ENCODE peak calls at places on chromosomes 2 and 18, in eight cellular contexts. L, C, I, N, Z, B, M and R are unnamed samples. For H3K36me3, the result is how much of the 10 kb centered on the place peaks cover.

GRCh38 chr2:3025261-3025660 is 352.4 kb downstream of the EIPR1 start:
- DNase-seq in L (no peak), C (no peak), I (no peak), N (no peak), Z (no peak), B (no peak), M (no peak), R (no peak)

GRCh38 chr2:143026411-143027054 is 102.7 kb upstream of the ARHGAP15 start:
- DNase-seq in L (no peak), C (no peak), I (no peak), N (no peak), Z (peak), B (no peak), M (no peak), R (no peak)

GRCh38 chr2:47626664-47627063 is 156.3 kb upstream of the MSH6 start:
- DNase-seq in L (no peak), C (no peak), I (no peak), N (no peak), Z (no peak), B (no peak), M (no peak), R (no peak)

GRCh38 chr2:85248741-85249524 is 78.9 kb downstream of the TGOLN2 start:
- DNase-seq in L (no peak), C (no peak), I (no peak), N (peak), Z (no peak), B (peak), M (peak), R (peak)

GRCh38 chr2:178397002-178397605 is 53.9 kb downstream of the PRKRA start:
- DNase-seq in L (peak), C (no peak), I (no peak), N (no peak), Z (no peak), B (peak), M (peak), R (peak)

GRCh38 chr18:70659026-70659726 is 370.3 kb downstream of the SOCS6 start:
- DNase-seq in L (no peak), C (no peak), I (no peak), N (no peak), Z (no peak), B (no peak), M (no peak), R (no peak)

GRCh38 chr2:239694487-239694886 is 293.7 kb upstream of the HDAC4 start:
- DNase-seq in L (no peak), C (no peak), I (no peak), N (no peak), Z (peak), B (no peak), M (no peak), R (no peak)

GRCh38 chr2:77434880-77435279 is 87.3 kb downstream of the LRRTM4 start:
- DNase-seq in L (no peak), C (no peak), I (no peak), N (no peak), Z (no peak), B (no peak), M (no peak), R (no peak)

GRCh38 chr2:55883339-55883738 is 40.2 kb downstream of the EFEMP1 start:
- DNase-seq in L (no peak), C (peak), I (no peak), N (no peak), Z (peak), B (peak), M (no peak), R (no peak)

GRCh38 chr2:205706769-205707375 is 24.6 kb downstream of the NRP2 start:
- DNase-seq in L (no peak), C (peak), I (no peak), N (peak), Z (peak), B (peak), M (peak), R (peak)

GRCh38 chr18:79856119-79857080 is 58.7 kb downstream of the KCNG2 start:
- DNase-seq in L (no peak), C (peak), I (peak), N (no peak), Z (peak), B (no peak), M (no peak), R (peak)

GRCh38 chr2:177433402-177433801 is 40.8 kb downstream of the AGPS start:
- DNase-seq in L (no peak), C (no peak), I (no peak), N (no peak), Z (no peak), B (peak), M (peak), R (peak)

GRCh38 chr18:9017900-9018217 is 84.6 kb upstream of the NDUFV2 start:
- DNase-seq in L (no peak), C (no peak), I (no peak), N (no peak), Z (peak), B (peak), M (peak), R (peak)

GRCh38 chr18:31497711-31498449 is at the start of gene DSG2:
- DNase-seq in L (peak), C (peak), I (peak), N (peak), Z (no peak), B (peak), M (peak), R (peak)

GRCh38 chr2:145018502-145018901 is 498.6 kb upstream of the ZEB2 start:
- DNase-seq in L (no peak), C (no peak), I (no peak), N (no peak), Z (no peak), B (no peak), M (no peak), R (no peak)

GRCh38 chr2:9102861-9103662 is 99.6 kb upstream of the MBOAT2 start:
- DNase-seq in L (no peak), C (no peak), I (no peak), N (peak), Z (no peak), B (peak), M (peak), R (peak)

GRCh38 chr2:225070811-225071210 is 28.5 kb upstream of the DOCK10 start:
- DNase-seq in L (no peak), C (no peak), I (no peak), N (no peak), Z (no peak), B (no peak), M (no peak), R (no peak)

GRCh38 chr2:118913805-118914645 is 28.0 kb upstream of the MARCO start:
- DNase-seq in L (no peak), C (no peak), I (no peak), N (no peak), Z (no peak), B (no peak), M (peak), R (peak)

GRCh38 chr2:7281348-7281747 is 364.1 kb downstream of the RNF144A start:
- DNase-seq in L (no peak), C (no peak), I (no peak), N (no peak), Z (no peak), B (no peak), M (no peak), R (no peak)

GRCh38 chr2:237299897-237300296 is 114.1 kb downstream of the COL6A3 start:
- DNase-seq in L (no peak), C (no peak), I (no peak), N (peak), Z (no peak), B (peak), M (peak), R (peak)

GRCh38 chr18:35345460-35345921 is 1.3 kb upstream of the ZNF24 start:
- DNase-seq in L (no peak), C (peak), I (no peak), N (no peak), Z (no peak), B (no peak), M (no peak), R (no peak)

GRCh38 chr2:98731709-98732349 is 897 bp upstream of the MGAT4A start:
- DNase-seq in L (no peak), C (no peak), I (no peak), N (no peak), Z (no peak), B (no peak), M (no peak), R (no peak)

GRCh38 chr2:107986278-107987217 is at the start of gene SLC5A7:
- DNase-seq in L (no peak), C (no peak), I (no peak), N (no peak), Z (no peak), B (no peak), M (no peak), R (no peak)

GRCh38 chr2:180647651-180648050 is 332.8 kb upstream of the UBE2E3 start:
- DNase-seq in L (no peak), C (no peak), I (no peak), N (no peak), Z (peak), B (no peak), M (no peak), R (no peak)

GRCh38 chr2:3490191-3491158 is 28.9 kb downstream of the ADI1 start:
- DNase-seq in L (no peak), C (no peak), I (no peak), N (no peak), Z (no peak), B (no peak), M (no peak), R (no peak)

GRCh38 chr2:84919885-84920580 is 14.6 kb downstream of the TMSB10 start:
- DNase-seq in L (peak), C (peak), I (no peak), N (peak), Z (peak), B (peak), M (peak), R (peak)

GRCh38 chr18:8480506-8481328 is 128.5 kb upstream of the RAB12 start:
- DNase-seq in L (peak), C (peak), I (no peak), N (peak), Z (no peak), B (peak), M (peak), R (peak)

GRCh38 chr2:121999273-121999672 is 243.8 kb downstream of the TSN start:
- DNase-seq in L (peak), C (no peak), I (no peak), N (no peak), Z (no peak), B (peak), M (peak), R (peak)

GRCh38 chr2:60528366-60528765 is 25.1 kb downstream of the BCL11A start:
- DNase-seq in L (no peak), C (no peak), I (no peak), N (no peak), Z (no peak), B (no peak), M (no peak), R (no peak)

DNA sequence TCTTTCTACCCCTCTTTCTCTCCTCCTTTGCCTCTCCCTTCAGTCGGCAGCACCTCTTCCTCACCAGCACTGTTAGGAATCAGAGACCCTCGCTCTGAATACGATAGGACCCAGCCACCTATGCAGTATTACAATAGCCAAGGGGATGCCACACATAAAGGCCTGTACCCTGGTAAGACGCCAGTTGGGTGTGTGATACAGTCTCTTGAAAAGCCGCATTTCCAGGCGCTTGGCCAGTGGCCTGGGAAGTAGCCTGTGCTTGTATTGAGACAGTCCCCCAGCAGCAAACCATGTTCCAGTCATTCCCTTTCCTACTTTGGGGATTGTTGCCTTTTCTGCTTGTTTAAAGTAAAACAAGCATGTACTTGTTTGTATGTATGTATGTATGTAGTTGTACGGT is 118.4 kb upstream of the DAPL1 start:
- DNase-seq in L (no peak), C (no peak), I (no peak), N (no peak), Z (no peak), B (no peak), M (no peak), R (no peak)
- H3K36me3 ChIP-seq in L (half or more), C (under half), I (under half), N (under half), Z (under half), B (under half), M (under half), R (under half)

DNA sequence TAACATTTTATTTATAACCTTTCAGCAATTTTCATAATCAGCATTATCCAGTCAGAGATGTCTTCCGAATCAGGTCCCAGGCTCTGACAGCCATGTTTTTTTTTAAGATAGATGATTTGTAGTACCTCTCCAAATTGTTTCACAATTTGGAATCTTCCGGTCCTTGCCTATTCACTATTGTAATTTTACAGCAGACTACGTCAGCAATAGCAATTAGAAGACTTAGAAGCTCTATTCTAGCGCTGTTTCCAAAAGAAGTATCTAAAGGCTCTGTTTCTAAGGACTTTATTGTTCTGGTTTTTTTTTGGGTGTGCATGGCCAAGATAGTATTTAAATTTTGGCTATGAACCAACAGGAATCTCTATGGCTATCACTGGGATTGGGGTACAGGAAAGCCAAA is 94.6 kb upstream of the PELI1 start:
- DNase-seq in L (no peak), C (no peak), I (no peak), N (no peak), Z (no peak), B (no peak), M (no peak), R (no peak)
- H3K36me3 ChIP-seq in L (under half), C (under half), I (under half), N (under half), Z (under half), B (under half), M (under half), R (under half)

GRCh38 chr2:215375467-215375830 is 60.4 kb downstream of the FN1 start:
- DNase-seq in L (no peak), C (no peak), I (no peak), N (no peak), Z (no peak), B (no peak), M (no peak), R (no peak)

GRCh38 chr2:215374002-215374401 is 61.9 kb downstream of the FN1 start:
- DNase-seq in L (no peak), C (no peak), I (no peak), N (no peak), Z (no peak), B (no peak), M (no peak), R (no peak)

GRCh38 chr2:215376103-215376780 is 59.6 kb downstream of the FN1 start:
- DNase-seq in L (no peak), C (no peak), I (no peak), N (no peak), Z (no peak), B (no peak), M (no peak), R (no peak)

GRCh38 chr2:215372968-215373649 is 61.2 kb downstream of the ATIC start:
- DNase-seq in L (no peak), C (no peak), I (no peak), N (no peak), Z (no peak), B (no peak), M (no peak), R (no peak)

GRCh38 chr2:215374642-215375466 is 61.0 kb downstream of the FN1 start:
- DNase-seq in L (no peak), C (no peak), I (no peak), N (no peak), Z (no peak), B (no peak), M (no peak), R (no peak)
- H3K36me3 ChIP-seq in L (under half), C (under half), I (half or more), N (under half), Z (under half), B (half or more), M (half or more), R (under half)

DNA sequence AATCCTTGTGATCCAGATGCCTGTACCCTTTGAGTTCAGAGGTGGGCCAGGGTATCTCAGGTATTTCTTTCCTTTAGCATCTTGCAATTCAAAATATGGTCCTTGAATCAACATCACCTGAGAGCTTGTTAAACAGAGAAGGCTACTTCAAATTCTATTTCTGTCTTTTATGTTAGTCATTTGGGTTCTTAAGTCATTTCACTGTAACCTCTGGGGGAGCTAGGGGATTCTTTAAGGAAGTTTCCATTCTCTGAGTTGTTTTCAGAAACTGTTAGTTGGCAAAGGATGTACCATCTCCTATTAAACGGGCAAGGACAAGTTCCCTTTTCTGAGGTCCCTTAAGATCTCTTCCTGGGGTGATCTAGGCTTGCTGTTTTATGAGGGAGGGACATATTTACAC is 16.6 kb downstream of the CFLAR start:
- DNase-seq in L (no peak), C (no peak), I (no peak), N (no peak), Z (no peak), B (no peak), M (peak), R (no peak)
- H3K36me3 ChIP-seq in L (half or more), C (under half), I (under half), N (under half), Z (under half), B (under half), M (under half), R (under half)

GRCh38 chr2:149575742-149576141 is 11.8 kb downstream of the MMADHC start:
- DNase-seq in L (no peak), C (no peak), I (no peak), N (no peak), Z (no peak), B (no peak), M (no peak), R (no peak)

GRCh38 chr2:149585317-149585885 is 2.2 kb downstream of the MMADHC start:
- DNase-seq in L (no peak), C (no peak), I (no peak), N (no peak), Z (no peak), B (no peak), M (peak), R (peak)

GRCh38 chr2:149577269-149577668 is 10.3 kb downstream of the MMADHC start:
- DNase-seq in L (no peak), C (no peak), I (no peak), N (no peak), Z (no peak), B (no peak), M (no peak), R (no peak)

GRCh38 chr2:149575277-149575676 is 12.3 kb downstream of the MMADHC start:
- DNase-seq in L (no peak), C (no peak), I (no peak), N (no peak), Z (no peak), B (no peak), M (no peak), R (no peak)

DNA sequence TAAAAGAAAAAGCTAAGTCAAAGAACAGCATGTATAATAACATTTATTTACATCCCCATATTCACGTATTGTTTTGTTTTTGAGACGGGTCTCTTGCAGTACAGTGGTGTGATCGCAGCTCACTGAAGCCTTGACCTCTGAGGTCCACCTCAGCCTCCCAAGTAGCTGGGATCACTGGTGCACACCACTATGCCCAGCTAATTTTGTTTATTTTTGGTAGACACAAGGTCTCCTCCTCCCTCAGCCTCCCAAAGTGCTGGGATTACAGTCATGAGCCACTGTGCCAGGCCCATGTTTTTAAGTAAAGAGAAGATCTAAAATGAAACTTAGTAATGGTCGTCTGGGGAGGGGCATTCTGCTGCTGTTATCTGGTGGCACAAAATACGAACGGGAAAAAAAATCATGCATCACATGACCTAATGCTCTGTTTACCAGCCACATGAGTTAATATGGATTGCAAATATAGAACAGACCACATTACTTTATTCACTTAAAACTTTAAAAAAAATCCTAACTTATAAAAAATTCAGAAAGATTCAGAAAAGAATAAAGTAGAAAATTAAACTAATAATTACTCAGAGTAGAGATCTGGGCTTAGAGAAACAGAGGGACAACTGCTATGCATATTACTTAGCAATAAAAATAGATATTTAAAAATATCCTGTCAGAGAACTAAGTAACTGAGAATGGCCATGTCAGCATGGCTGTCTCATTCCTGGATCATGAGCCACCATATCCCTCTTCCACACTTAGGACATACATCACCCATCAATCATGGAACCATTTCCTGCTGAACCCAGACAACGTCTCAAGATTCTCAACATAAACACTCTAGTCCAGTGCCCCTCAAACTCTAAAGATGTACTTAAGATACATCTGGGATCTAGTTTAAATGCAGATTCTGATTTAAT is 7.3 kb downstream of the MMADHC start:
- DNase-seq in L (no peak), C (no peak), I (no peak), N (no peak), Z (no peak), B (no peak), M (no peak), R (peak)
- H3K36me3 ChIP-seq in L (half or more), C (under half), I (half or more), N (under half), Z (under half), B (half or more), M (half or more), R (under half)

DNA sequence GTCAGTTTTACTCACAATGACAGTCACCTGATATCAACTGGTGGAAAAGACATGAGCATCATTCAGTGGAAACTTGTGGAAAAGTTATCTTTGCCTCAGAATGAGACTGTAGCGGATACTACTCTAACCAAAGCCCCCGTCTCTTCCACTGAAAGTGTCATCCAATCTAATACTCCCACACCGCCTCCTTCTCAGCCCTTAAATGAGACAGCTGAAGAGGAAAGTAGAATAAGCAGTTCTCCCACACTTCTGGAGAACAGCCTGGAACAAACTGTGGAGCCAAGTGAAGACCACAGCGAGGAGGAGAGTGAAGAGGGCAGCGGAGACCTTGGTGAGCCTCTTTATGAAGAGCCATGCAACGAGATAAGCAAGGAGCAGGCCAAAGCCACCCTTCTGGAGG is 31.2 kb downstream of the COX7A2L start:
- DNase-seq in L (no peak), C (no peak), I (no peak), N (no peak), Z (no peak), B (no peak), M (no peak), R (no peak)
- H3K36me3 ChIP-seq in L (half or more), C (under half), I (under half), N (under half), Z (under half), B (under half), M (under half), R (under half)

DNA sequence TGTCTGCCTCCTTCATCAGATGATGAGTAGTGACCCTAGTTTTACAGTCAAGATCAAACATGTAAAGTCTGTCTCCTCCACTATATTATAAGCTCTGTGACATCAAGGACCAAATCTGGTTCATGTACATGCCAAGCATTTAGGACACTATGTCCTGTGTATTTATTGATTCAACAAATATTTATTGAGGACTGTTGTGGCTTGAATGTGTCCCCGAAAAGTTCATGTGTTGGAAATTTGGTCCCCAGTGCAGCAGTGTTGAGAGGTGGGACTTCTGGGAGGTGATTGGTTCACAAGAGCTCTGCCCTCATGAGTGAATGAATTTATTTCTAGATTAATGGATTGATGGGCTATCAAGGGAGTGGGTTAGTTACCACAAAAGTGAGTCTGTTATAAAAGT is 46.6 kb upstream of the FRZB start:
- DNase-seq in L (no peak), C (no peak), I (no peak), N (no peak), Z (no peak), B (no peak), M (no peak), R (no peak)
- H3K36me3 ChIP-seq in L (half or more), C (under half), I (under half), N (under half), Z (under half), B (under half), M (under half), R (under half)